ENCODE peak calls at places on chromosome 7, in five cellular contexts. One of them, this sample, is unnamed.

GRCh38 chr7:151060416-151061234 is 1.2 kb downstream of the SLC4A2 start:
- DNase-seq in T-helper 1 cell: no peak
- DNase-seq in T follicular helper cell: no peak
- DNase-seq in stomach: peak
- DNase-seq in hypothalamus: peak
- DNase-seq in this sample: no peak

GRCh38 chr7:68235937-68236336 is 1239.3 kb downstream of the TYW1 start:
- DNase-seq in T-helper 1 cell: no peak
- DNase-seq in T follicular helper cell: no peak
- DNase-seq in stomach: no peak
- DNase-seq in hypothalamus: no peak
- DNase-seq in this sample: no peak

GRCh38 chr7:27916372-27916771 is 176.4 kb downstream of the TAX1BP1 start:
- DNase-seq in T-helper 1 cell: no peak
- DNase-seq in T follicular helper cell: no peak
- DNase-seq in stomach: no peak
- DNase-seq in hypothalamus: no peak
- DNase-seq in this sample: no peak

GRCh38 chr7:5423272-5423843 is at the start of gene TNRC18:
- DNase-seq in T-helper 1 cell: no peak
- DNase-seq in T follicular helper cell: no peak
- DNase-seq in stomach: peak
- DNase-seq in hypothalamus: peak
- DNase-seq in this sample: peak

GRCh38 chr7:117873056-117873932 is at the start of gene CTTNBP2:
- DNase-seq in T-helper 1 cell: no peak
- DNase-seq in T follicular helper cell: no peak
- DNase-seq in stomach: peak
- DNase-seq in hypothalamus: peak
- DNase-seq in this sample: peak

GRCh38 chr7:73918926-73919693 is 58.2 kb downstream of the TMEM270 start:
- DNase-seq in T-helper 1 cell: no peak
- DNase-seq in T follicular helper cell: no peak
- DNase-seq in stomach: no peak
- DNase-seq in hypothalamus: no peak
- DNase-seq in this sample: no peak

GRCh38 chr7:20246236-20246635 is 29.1 kb upstream of the MACC1 start:
- DNase-seq in T-helper 1 cell: no peak
- DNase-seq in T follicular helper cell: no peak
- DNase-seq in stomach: no peak
- DNase-seq in hypothalamus: no peak
- DNase-seq in this sample: no peak

GRCh38 chr7:129875745-129876411 is 76.9 kb downstream of the UBE2H start:
- DNase-seq in T-helper 1 cell: no peak
- DNase-seq in T follicular helper cell: no peak
- DNase-seq in stomach: no peak
- DNase-seq in hypothalamus: no peak
- DNase-seq in this sample: no peak

GRCh38 chr7:135939268-135939667 is 37.9 kb downstream of the MTPN start:
- DNase-seq in T-helper 1 cell: no peak
- DNase-seq in T follicular helper cell: no peak
- DNase-seq in stomach: no peak
- DNase-seq in hypothalamus: no peak
- DNase-seq in this sample: no peak

GRCh38 chr7:37947138-37947839 is 26.8 kb downstream of the EPDR1 start:
- DNase-seq in T-helper 1 cell: no peak
- DNase-seq in T follicular helper cell: no peak
- DNase-seq in stomach: no peak
- DNase-seq in hypothalamus: no peak
- DNase-seq in this sample: no peak

GRCh38 chr7:76259124-76260086 is 43.1 kb upstream of the HSPB1 start:
- DNase-seq in T-helper 1 cell: no peak
- DNase-seq in T follicular helper cell: no peak
- DNase-seq in stomach: no peak
- DNase-seq in hypothalamus: no peak
- DNase-seq in this sample: no peak

GRCh38 chr7:4712371-4713182 is 30.5 kb downstream of the FOXK1 start:
- DNase-seq in T-helper 1 cell: no peak
- DNase-seq in T follicular helper cell: no peak
- DNase-seq in stomach: no peak
- DNase-seq in hypothalamus: no peak
- DNase-seq in this sample: peak

GRCh38 chr7:150380463-150380862 is 1.3 kb downstream of the ZNF775 start:
- DNase-seq in T-helper 1 cell: no peak
- DNase-seq in T follicular helper cell: no peak
- DNase-seq in stomach: no peak
- DNase-seq in hypothalamus: no peak
- DNase-seq in this sample: no peak

GRCh38 chr7:43513236-43513635 is 69.7 kb upstream of the STK17A start:
- DNase-seq in T-helper 1 cell: no peak
- DNase-seq in T follicular helper cell: no peak
- DNase-seq in stomach: no peak
- DNase-seq in hypothalamus: peak
- DNase-seq in this sample: no peak

GRCh38 chr7:22359156-22359697 is 2.3 kb upstream of the RAPGEF5 start:
- DNase-seq in T-helper 1 cell: no peak
- DNase-seq in T follicular helper cell: no peak
- DNase-seq in stomach: no peak
- DNase-seq in hypothalamus: no peak
- DNase-seq in this sample: no peak

GRCh38 chr7:113142385-113143119 is 24.2 kb upstream of the SMIM30 start:
- DNase-seq in T-helper 1 cell: no peak
- DNase-seq in T follicular helper cell: no peak
- DNase-seq in stomach: no peak
- DNase-seq in hypothalamus: no peak
- DNase-seq in this sample: no peak

GRCh38 chr7:117157121-117157870 is 165.6 kb downstream of the WNT2 start:
- DNase-seq in T-helper 1 cell: no peak
- DNase-seq in T follicular helper cell: no peak
- DNase-seq in stomach: no peak
- DNase-seq in hypothalamus: peak
- DNase-seq in this sample: no peak

GRCh38 chr7:436367-437128 is 83.1 kb downstream of the PDGFA start:
- DNase-seq in T-helper 1 cell: no peak
- DNase-seq in T follicular helper cell: no peak
- DNase-seq in stomach: no peak
- DNase-seq in hypothalamus: no peak
- DNase-seq in this sample: no peak

GRCh38 chr7:93036807-93037206 is 81.0 kb downstream of the SAMD9 start:
- DNase-seq in T-helper 1 cell: no peak
- DNase-seq in T follicular helper cell: no peak
- DNase-seq in stomach: no peak
- DNase-seq in hypothalamus: no peak
- DNase-seq in this sample: no peak

GRCh38 chr7:133235212-133235883 is 17.5 kb upstream of the EXOC4 start:
- DNase-seq in T-helper 1 cell: no peak
- DNase-seq in T follicular helper cell: no peak
- DNase-seq in stomach: no peak
- DNase-seq in hypothalamus: no peak
- DNase-seq in this sample: no peak

GRCh38 chr7:155187061-155187785 is 110.5 kb upstream of the INSIG1 start:
- DNase-seq in T-helper 1 cell: no peak
- DNase-seq in T follicular helper cell: no peak
- DNase-seq in stomach: no peak
- DNase-seq in hypothalamus: no peak
- DNase-seq in this sample: no peak

GRCh38 chr7:9502269-9502668 is 1068.9 kb downstream of the NXPH1 start:
- DNase-seq in T-helper 1 cell: no peak
- DNase-seq in T follicular helper cell: no peak
- DNase-seq in stomach: no peak
- DNase-seq in hypothalamus: no peak
- DNase-seq in this sample: no peak

GRCh38 chr7:132590162-132590561 is 13.9 kb upstream of the PLXNA4 start:
- DNase-seq in T-helper 1 cell: no peak
- DNase-seq in T follicular helper cell: no peak
- DNase-seq in stomach: no peak
- DNase-seq in hypothalamus: no peak
- DNase-seq in this sample: no peak

GRCh38 chr7:137283147-137283546 is 60.4 kb downstream of the PTN start:
- DNase-seq in T-helper 1 cell: no peak
- DNase-seq in T follicular helper cell: no peak
- DNase-seq in stomach: no peak
- DNase-seq in hypothalamus: no peak
- DNase-seq in this sample: no peak

GRCh38 chr7:2032030-2032875 is 200.5 kb downstream of the MAD1L1 start:
- DNase-seq in T-helper 1 cell: no peak
- DNase-seq in T follicular helper cell: no peak
- DNase-seq in stomach: peak
- DNase-seq in hypothalamus: no peak
- DNase-seq in this sample: no peak

GRCh38 chr7:19405546-19405945 is 260.3 kb upstream of the FERD3L start:
- DNase-seq in T-helper 1 cell: no peak
- DNase-seq in T follicular helper cell: no peak
- DNase-seq in stomach: no peak
- DNase-seq in hypothalamus: no peak
- DNase-seq in this sample: no peak

GRCh38 chr7:55223023-55223422 is 142.1 kb upstream of the LANCL2 start:
- DNase-seq in T-helper 1 cell: no peak
- DNase-seq in T follicular helper cell: no peak
- DNase-seq in stomach: no peak
- DNase-seq in hypothalamus: no peak
- DNase-seq in this sample: no peak

GRCh38 chr7:98836811-98837631 is 32.8 kb downstream of the TMEM130 start:
- DNase-seq in T-helper 1 cell: no peak
- DNase-seq in T follicular helper cell: no peak
- DNase-seq in stomach: peak
- DNase-seq in hypothalamus: no peak
- DNase-seq in this sample: no peak

GRCh38 chr7:30731619-30732018 is 20.3 kb upstream of the INMT start:
- DNase-seq in T-helper 1 cell: no peak
- DNase-seq in T follicular helper cell: no peak
- DNase-seq in stomach: no peak
- DNase-seq in hypothalamus: no peak
- DNase-seq in this sample: no peak

GRCh38 chr7:157000047-157000726 is 10.3 kb downstream of the MNX1 start:
- DNase-seq in T-helper 1 cell: no peak
- DNase-seq in T follicular helper cell: no peak
- DNase-seq in stomach: peak
- DNase-seq in hypothalamus: no peak
- DNase-seq in this sample: no peak

GRCh38 chr7:2542924-2543871 is 12.1 kb downstream of the BRAT1 start:
- DNase-seq in T-helper 1 cell: no peak
- DNase-seq in T follicular helper cell: no peak
- DNase-seq in stomach: no peak
- DNase-seq in hypothalamus: no peak
- DNase-seq in this sample: no peak

GRCh38 chr7:65477326-65477725 is 103.7 kb downstream of the ZNF92 start:
- DNase-seq in T-helper 1 cell: no peak
- DNase-seq in T follicular helper cell: no peak
- DNase-seq in stomach: no peak
- DNase-seq in hypothalamus: no peak
- DNase-seq in this sample: no peak

GRCh38 chr7:122305475-122306319 is 1.1 kb upstream of the FEZF1 start:
- DNase-seq in T-helper 1 cell: no peak
- DNase-seq in T follicular helper cell: no peak
- DNase-seq in stomach: no peak
- DNase-seq in hypothalamus: no peak
- DNase-seq in this sample: no peak

GRCh38 chr7:2478387-2478760 is 2.2 kb upstream of the GRIFIN start:
- DNase-seq in T-helper 1 cell: no peak
- DNase-seq in T follicular helper cell: no peak
- DNase-seq in stomach: peak
- DNase-seq in hypothalamus: peak
- DNase-seq in this sample: peak

GRCh38 chr7:105096306-105096705 is 82.3 kb downstream of the KMT2E start:
- DNase-seq in T-helper 1 cell: no peak
- DNase-seq in T follicular helper cell: no peak
- DNase-seq in stomach: no peak
- DNase-seq in hypothalamus: no peak
- DNase-seq in this sample: no peak